ENCODE peak calls at places on chromosomes 11 and 22, in four cellular contexts. N is astrocyte of the spinal cord, G is GM10248, T is right atrium auricular region. S is an unnamed sample.

GRCh38 chr22:30286813-30287625 is 2.3 kb downstream of the CASTOR1 start:
- DNase-seq in N (peak), G (peak), T (no peak), S (peak)

GRCh38 chr22:41499624-41500280 is 30.8 kb downstream of the ACO2 start:
- DNase-seq in N (no peak), G (no peak), T (no peak), S (no peak)

GRCh38 chr11:47552086-47552580 is 799 bp downstream of the CELF1 start:
- DNase-seq in N (peak), G (no peak), T (no peak), S (peak)

GRCh38 chr11:117799634-117800033 is 2.6 kb upstream of the DSCAML1 start:
- DNase-seq in N (no peak), G (no peak), T (no peak), S (no peak)

GRCh38 chr11:94519478-94520084 is 7.3 kb downstream of the C11orf97 start:
- DNase-seq in N (peak), G (peak), T (no peak), S (no peak)

GRCh38 chr22:46830001-46830715 is 67.7 kb downstream of the TBC1D22A start:
- DNase-seq in N (peak), G (no peak), T (peak), S (no peak)

GRCh38 chr11:50071584-50072225 is 39.0 kb downstream of the OR4C45 start:
- DNase-seq in N (no peak), G (no peak), T (no peak), S (no peak)

GRCh38 chr22:26550498-26551033 is 38.3 kb upstream of the TFIP11 start:
- DNase-seq in N (peak), G (no peak), T (no peak), S (no peak)

GRCh38 chr11:42066113-42066512 is 606.7 kb upstream of the LRRC4C start:
- DNase-seq in N (no peak), G (no peak), T (no peak), S (no peak)

GRCh38 chr11:82546556-82547162 is 187.0 kb downstream of the FAM181B start:
- DNase-seq in N (no peak), G (no peak), T (no peak), S (no peak)

GRCh38 chr11:69825941-69826340 is 6.7 kb upstream of the FGF3 start:
- DNase-seq in N (no peak), G (no peak), T (no peak), S (no peak)

GRCh38 chr22:24485608-24486007 is 9.5 kb upstream of the UPB1 start:
- DNase-seq in N (no peak), G (no peak), T (no peak), S (no peak)
- TF ChIP-seq CTCF in N (peak), G (peak), T (peak), S (peak)

GRCh38 chr11:414333-414857 is 404 bp downstream of the SIGIRR start:
- DNase-seq in N (no peak), G (no peak), T (no peak), S (no peak)

GRCh38 chr11:416757-417621 is 2.2 kb upstream of the SIGIRR start:
- DNase-seq in N (no peak), G (no peak), T (no peak), S (no peak)

GRCh38 chr11:416051-416756 is 1.4 kb upstream of the SIGIRR start:
- DNase-seq in N (no peak), G (no peak), T (no peak), S (no peak)

GRCh38 chr11:417652-418342 is 3.0 kb upstream of the SIGIRR start:
- DNase-seq in N (no peak), G (no peak), T (no peak), S (no peak)

GRCh38 chr11:415640-416041 is 842 bp upstream of the SIGIRR start:
- DNase-seq in N (no peak), G (no peak), T (no peak), S (no peak)
- TF ChIP-seq CTCF in N (no peak), G (no peak), T (no peak), S (no peak)

GRCh38 chr11:103699216-103699615 is 337.2 kb upstream of the DDI1 start:
- DNase-seq in N (peak), G (no peak), T (no peak), S (no peak)
- TF ChIP-seq CTCF in N (no peak), G (no peak), T (no peak), S (no peak)

GRCh38 chr22:44438056-44438455 is 60.0 kb downstream of the RTL6 start:
- DNase-seq in N (no peak), G (no peak), T (no peak), S (peak)
- TF ChIP-seq CTCF in N (no peak), G (no peak), T (no peak), S (peak)

GRCh38 chr11:43278302-43278956 is 33.4 kb upstream of the API5 start:
- DNase-seq in N (peak), G (no peak), T (no peak), S (peak)
- TF ChIP-seq CTCF in N (peak), G (peak), T (peak), S (peak)

S was measured in WERI-Rb-1.